ENCODE peak calls at places on chromosomes 11 and 22, in five cellular contexts. One of them, this sample, is unnamed.

GRCh38 chr11:119340335-119341221 is at the start of gene C1QTNF5:
- DNase-seq in SHP77: no peak
- DNase-seq in nephron progenitor cell: peak; percentile 57
- DNase-seq in nucleus accumbens: peak; percentile 30
- DNase-seq in Kasumi-1: no peak
- DNase-seq in this sample: peak; percentile 77

GRCh38 chr22:37330200-37331033 is 48.1 kb downstream of the CYTH4 start:
- DNase-seq in nephron progenitor cell: peak; percentile 87
- DNase-seq in nucleus accumbens: peak; percentile 78
- DNase-seq in Kasumi-1: no peak
- DNase-seq in SHP77: peak; percentile 73
- DNase-seq in this sample: no peak

GRCh38 chr11:71223081-71223405 is 29.3 kb downstream of the SHANK2 start:
- DNase-seq in SHP77: no peak
- DNase-seq in nephron progenitor cell: no peak
- DNase-seq in Kasumi-1: no peak
- DNase-seq in nucleus accumbens: no peak
- DNase-seq in this sample: no peak

GRCh38 chr11:132318421-132319157 is 948.2 kb downstream of the NTM start:
- DNase-seq in nephron progenitor cell: no peak
- DNase-seq in nucleus accumbens: peak; percentile 30
- DNase-seq in SHP77: no peak
- DNase-seq in Kasumi-1: no peak
- DNase-seq in this sample: no peak

GRCh38 chr11:68931911-68932310 is 28.2 kb downstream of the IGHMBP2 start:
- DNase-seq in Kasumi-1: no peak
- DNase-seq in nucleus accumbens: no peak
- DNase-seq in nephron progenitor cell: no peak
- DNase-seq in SHP77: no peak
- DNase-seq in this sample: no peak

GRCh38 chr22:17957683-17958082 is 66.7 kb downstream of the MICAL3 start:
- DNase-seq in nucleus accumbens: no peak
- DNase-seq in nephron progenitor cell: no peak
- DNase-seq in Kasumi-1: no peak
- DNase-seq in SHP77: no peak
- DNase-seq in this sample: no peak

GRCh38 chr11:116696381-116696941 is 76.3 kb downstream of the BUD13 start:
- DNase-seq in nucleus accumbens: peak; percentile 58
- DNase-seq in Kasumi-1: no peak
- DNase-seq in SHP77: no peak
- DNase-seq in nephron progenitor cell: no peak
- DNase-seq in this sample: peak; percentile 22

GRCh38 chr22:31646186-31647019 is 15.6 kb downstream of the PISD start:
- DNase-seq in Kasumi-1: no peak
- DNase-seq in SHP77: no peak
- DNase-seq in nephron progenitor cell: no peak
- DNase-seq in nucleus accumbens: peak; percentile 27
- DNase-seq in this sample: no peak

GRCh38 chr11:114775849-114776621 is 97.7 kb downstream of the NXPE2 start:
- DNase-seq in SHP77: no peak
- DNase-seq in Kasumi-1: no peak
- DNase-seq in nephron progenitor cell: no peak
- DNase-seq in nucleus accumbens: no peak
- DNase-seq in this sample: no peak

GRCh38 chr11:67024410-67024809 is 1.5 kb downstream of the SYT12 start:
- DNase-seq in nephron progenitor cell: no peak
- DNase-seq in nucleus accumbens: no peak
- DNase-seq in SHP77: no peak
- DNase-seq in Kasumi-1: no peak
- DNase-seq in this sample: no peak

GRCh38 chr11:126992804-126993111 is 7.8 kb downstream of the KIRREL3 start:
- DNase-seq in nephron progenitor cell: no peak
- DNase-seq in nucleus accumbens: no peak
- DNase-seq in Kasumi-1: no peak
- DNase-seq in SHP77: no peak
- DNase-seq in this sample: no peak

GRCh38 chr22:30569674-30570202 is 4.7 kb downstream of the GAL3ST1 start:
- DNase-seq in Kasumi-1: no peak
- DNase-seq in nephron progenitor cell: no peak
- DNase-seq in nucleus accumbens: no peak
- DNase-seq in SHP77: no peak
- DNase-seq in this sample: no peak

GRCh38 chr11:36328956-36329673 is 33.0 kb downstream of the PRR5L start:
- DNase-seq in Kasumi-1: no peak
- DNase-seq in nephron progenitor cell: no peak
- DNase-seq in nucleus accumbens: no peak
- DNase-seq in SHP77: no peak
- DNase-seq in this sample: no peak

GRCh38 chr11:94171693-94172440 is 43.2 kb downstream of the PANX1 start:
- DNase-seq in nephron progenitor cell: peak; percentile 45
- DNase-seq in nucleus accumbens: no peak
- DNase-seq in SHP77: no peak
- DNase-seq in Kasumi-1: peak; percentile 46
- DNase-seq in this sample: no peak

GRCh38 chr22:24693359-24693758 is 81.2 kb downstream of the PIWIL3 start:
- DNase-seq in nucleus accumbens: no peak
- DNase-seq in SHP77: no peak
- DNase-seq in nephron progenitor cell: no peak
- DNase-seq in Kasumi-1: no peak
- DNase-seq in this sample: no peak

GRCh38 chr11:126862664-126863247 is 137.8 kb downstream of the KIRREL3 start:
- DNase-seq in nucleus accumbens: no peak
- DNase-seq in Kasumi-1: no peak
- DNase-seq in nephron progenitor cell: no peak
- DNase-seq in SHP77: no peak
- DNase-seq in this sample: no peak

GRCh38 chr22:48224332-48224731 is 1461.9 kb downstream of the TBC1D22A start:
- DNase-seq in nephron progenitor cell: no peak
- DNase-seq in Kasumi-1: no peak
- DNase-seq in nucleus accumbens: no peak
- DNase-seq in SHP77: no peak
- DNase-seq in this sample: no peak